ENCODE peak calls at places on chromosomes 2 and 18, in eight cellular contexts. I is transverse colon; K is small intestine; L is tibial artery; N is CD8-positive, alpha-beta T cell; O is gastrocnemius medialis; D is A549; Q is spleen. H is an unnamed sample.

GRCh38 chr18:37476182-37476581 is 89.4 kb downstream of the CELF4 start:
- DNase-seq in I (peak; percentile 18), K (peak; percentile 12), L (no peak), N (no peak), O (no peak), D (peak; percentile 24), Q (no peak), H (no peak)

GRCh38 chr2:197958592-197958991 is 154.2 kb downstream of the PLCL1 start:
- DNase-seq in I (no peak), K (no peak), L (no peak), N (no peak), O (no peak), D (no peak), Q (no peak), H (no peak)

GRCh38 chr2:28393115-28393836 is 618 bp downstream of the FOSL2 start:
- DNase-seq in I (peak; percentile 60), K (peak; percentile 58), L (peak; percentile 86), N (no peak), O (peak; percentile 63), D (peak; percentile 63), Q (peak; percentile 90), H (peak; percentile 79)

GRCh38 chr2:3751832-3752231 is 48.5 kb downstream of the DCDC2C start:
- DNase-seq in I (no peak), K (no peak), L (no peak), N (no peak), O (no peak), D (no peak), Q (no peak), H (no peak)

GRCh38 chr2:61758991-61759390 is 94.9 kb downstream of the FAM161A start:
- DNase-seq in I (no peak), K (no peak), L (no peak), N (no peak), O (no peak), D (peak; percentile 26), Q (no peak), H (no peak)

GRCh38 chr2:160091381-160091780 is 29.0 kb upstream of the PLA2R1 start:
- DNase-seq in I (no peak), K (no peak), L (no peak), N (no peak), O (no peak), D (no peak), Q (no peak), H (no peak)

GRCh38 chr2:59909147-59909546 is 644.3 kb downstream of the BCL11A start:
- DNase-seq in I (no peak), K (no peak), L (no peak), N (no peak), O (no peak), D (no peak), Q (no peak), H (no peak)

GRCh38 chr2:128319773-128320608 is 1.3 kb upstream of the HS6ST1 start:
- DNase-seq in I (no peak), K (no peak), L (peak; percentile 68), N (no peak), O (no peak), D (no peak), Q (peak; percentile 85), H (no peak)

GRCh38 chr2:132941296-132942020 is 271.5 kb upstream of the LYPD1 start:
- DNase-seq in I (no peak), K (no peak), L (no peak), N (no peak), O (no peak), D (no peak), Q (no peak), H (no peak)

GRCh38 chr18:31942301-31942998 is 478 bp downstream of the TRAPPC8 start:
- DNase-seq in I (peak; percentile 56), K (peak; percentile 39), L (no peak), N (peak; percentile 2), O (peak; percentile 22), D (peak; percentile 1), Q (peak; percentile 91), H (no peak)

GRCh38 chr2:54470241-54470938 is 14.3 kb downstream of the SPTBN1 start:
- DNase-seq in I (no peak), K (no peak), L (no peak), N (no peak), O (no peak), D (no peak), Q (no peak), H (no peak)

GRCh38 chr2:121363632-121364420 is 78.8 kb upstream of the TFCP2L1 start:
- DNase-seq in I (peak; percentile 46), K (no peak), L (no peak), N (no peak), O (peak; percentile 41), D (peak; percentile 16), Q (no peak), H (no peak)

GRCh38 chr2:205352593-205352992 is 329.7 kb upstream of the NRP2 start:
- DNase-seq in I (no peak), K (no peak), L (no peak), N (no peak), O (no peak), D (no peak), Q (no peak), H (no peak)

GRCh38 chr2:144890828-144891227 is 370.9 kb upstream of the ZEB2 start:
- DNase-seq in I (no peak), K (no peak), L (no peak), N (no peak), O (no peak), D (peak; percentile 69), Q (no peak), H (no peak)

GRCh38 chr2:195779491-195779890 is 122.5 kb downstream of the SLC39A10 start:
- DNase-seq in I (no peak), K (no peak), L (no peak), N (no peak), O (no peak), D (peak; percentile 46), Q (no peak), H (no peak)

GRCh38 chr2:65549262-65550036 is 117.0 kb upstream of the SPRED2 start:
- DNase-seq in I (no peak), K (no peak), L (no peak), N (no peak), O (no peak), D (no peak), Q (no peak), H (no peak)

GRCh38 chr2:205848601-205849000 is 166.3 kb downstream of the NRP2 start:
- DNase-seq in I (no peak), K (no peak), L (no peak), N (no peak), O (no peak), D (no peak), Q (no peak), H (no peak)

GRCh38 chr2:41387519-41387918 is 660.3 kb upstream of the PKDCC start:
- DNase-seq in I (no peak), K (no peak), L (no peak), N (no peak), O (no peak), D (no peak), Q (no peak), H (no peak)
- H3K4me1 ChIP-seq in I (no peaks in the 10 kb centered on the region), K (no peaks in the 10 kb centered on the region), L (no peaks in the 10 kb centered on the region), N (no peaks in the 10 kb centered on the region), O (no peaks in the 10 kb centered on the region), D (no peaks in the 10 kb centered on the region), Q (no peaks in the 10 kb centered on the region), H (peaks cover 4% of the 10 kb centered on the region)

GRCh38 chr18:35054401-35054800 is 13.2 kb downstream of the MAPRE2 start:
- DNase-seq in I (no peak), K (no peak), L (no peak), N (no peak), O (peak; percentile 45), D (no peak), Q (no peak), H (no peak)
- H3K4me1 ChIP-seq in I (no peaks in the 10 kb centered on the region), K (peaks cover 12% of the 10 kb centered on the region), L (no peaks in the 10 kb centered on the region), N (peaks cover 40% of the 10 kb centered on the region), O (peaks cover 61% of the 10 kb centered on the region), D (peaks cover 10% of the 10 kb centered on the region), Q (peaks cover 22% of the 10 kb centered on the region), H (peaks cover 94% of the 10 kb centered on the region)

DNA sequence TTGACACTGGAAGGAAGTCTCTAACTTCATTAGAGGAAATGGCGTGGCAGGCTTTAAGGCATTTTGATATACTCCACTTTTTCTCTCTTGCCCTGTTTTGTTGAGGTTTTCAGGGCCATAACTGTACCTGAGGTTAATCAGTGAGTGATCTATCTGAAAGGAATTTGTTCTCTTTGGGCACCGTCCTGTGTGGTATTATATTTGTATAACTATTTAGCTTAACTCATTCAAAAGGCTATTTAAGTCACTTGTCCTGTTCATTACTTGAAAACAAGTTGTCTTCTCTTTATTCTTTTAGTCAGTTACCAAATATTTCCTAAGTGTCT is 180.4 kb downstream of the NEDD4L start:
- DNase-seq in I (no peak), K (no peak), L (no peak), N (no peak), O (no peak), D (no peak), Q (no peak), H (no peak)
- H3K4me1 ChIP-seq in I (no peaks in the 10 kb centered on the region), K (peaks cover 13% of the 10 kb centered on the region), L (no peaks in the 10 kb centered on the region), N (no peaks in the 10 kb centered on the region), O (peaks cover 10% of the 10 kb centered on the region), D (peaks cover 52% of the 10 kb centered on the region), Q (peaks cover 5% of the 10 kb centered on the region), H (peaks cover 34% of the 10 kb centered on the region)

GRCh38 chr2:158457092-158457825 is 507 bp downstream of the PKP4 start:
- DNase-seq in I (peak; percentile 63), K (peak; percentile 65), L (peak; percentile 73), N (peak; percentile 3), O (peak; percentile 33), D (peak; percentile 76), Q (peak; percentile 92), H (peak; percentile 70)
- H3K4me1 ChIP-seq in I (peaks cover 5% of the 10 kb centered on the region), K (no peaks in the 10 kb centered on the region), L (no peaks in the 10 kb centered on the region), N (peaks cover 12% of the 10 kb centered on the region), O (peaks cover 24% of the 10 kb centered on the region), D (peaks cover 37% of the 10 kb centered on the region), Q (peaks cover 10% of the 10 kb centered on the region), H (peaks cover 61% of the 10 kb centered on the region)

GRCh38 chr18:3593381-3593903 is 143.5 kb downstream of the TGIF1 start:
- DNase-seq in I (no peak), K (no peak), L (no peak), N (no peak), O (no peak), D (peak; percentile 94), Q (no peak), H (no peak)
- H3K4me1 ChIP-seq in I (peaks cover 22% of the 10 kb centered on the region), K (peaks cover 17% of the 10 kb centered on the region), L (no peaks in the 10 kb centered on the region), N (peaks cover 41% of the 10 kb centered on the region), O (peaks cover 44% of the 10 kb centered on the region), D (peaks cover 68% of the 10 kb centered on the region), Q (peaks cover 38% of the 10 kb centered on the region), H (peaks cover 51% of the 10 kb centered on the region)

DNA sequence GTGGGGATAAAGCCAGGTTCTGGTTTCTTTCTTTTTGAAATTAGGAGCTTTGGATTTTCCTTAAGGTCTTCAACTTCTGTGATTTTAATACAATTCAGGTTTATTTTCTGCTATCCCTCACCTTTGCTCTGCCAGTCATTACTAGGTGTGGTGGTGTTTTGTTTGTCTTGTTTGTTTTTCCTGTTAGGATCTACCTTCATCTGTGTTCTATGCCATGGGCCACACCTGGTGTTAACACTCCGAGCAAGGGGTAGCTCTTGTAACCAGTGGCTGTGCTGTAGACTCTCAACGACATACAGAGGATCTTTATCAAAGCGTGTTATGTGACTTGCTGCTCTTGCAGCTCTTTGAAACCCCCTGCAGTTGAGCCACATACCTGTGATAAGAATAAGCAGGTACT is 38.6 kb downstream of the MGAT5 start:
- DNase-seq in I (no peak), K (no peak), L (no peak), N (no peak), O (no peak), D (no peak), Q (no peak), H (no peak)
- H3K4me1 ChIP-seq in I (no peaks in the 10 kb centered on the region), K (peaks cover 15% of the 10 kb centered on the region), L (no peaks in the 10 kb centered on the region), N (peaks cover 69% of the 10 kb centered on the region), O (no peaks in the 10 kb centered on the region), D (no peaks in the 10 kb centered on the region), Q (peaks cover 41% of the 10 kb centered on the region), H (peaks cover 83% of the 10 kb centered on the region)

H was measured in left ventricle myocardium inferior.